ENCODE peak calls at places on chromosomes 2 and 18, in seven cellular contexts. One of them, this sample, is unnamed.

GRCh38 chr18:6959110-6959509 is 158.5 kb downstream of the LAMA1 start:
- DNase-seq in kidney tubule cell: peak
- DNase-seq in CD4-positive, alpha-beta memory T cell: no peak
- DNase-seq in frontal cortex: no peak
- DNase-seq in brain microvascular endothelial cell: no peak
- DNase-seq in posterior cingulate gyrus: no peak
- DNase-seq in right cardiac atrium: no peak
- DNase-seq in this sample: no peak

GRCh38 chr18:48019557-48019956 is 89.1 kb upstream of the SMAD2 start:
- DNase-seq in kidney tubule cell: no peak
- DNase-seq in CD4-positive, alpha-beta memory T cell: no peak
- DNase-seq in frontal cortex: no peak
- DNase-seq in brain microvascular endothelial cell: no peak
- DNase-seq in posterior cingulate gyrus: no peak
- DNase-seq in right cardiac atrium: peak
- DNase-seq in this sample: no peak

GRCh38 chr2:47601518-47602015 is 181.4 kb upstream of the MSH6 start:
- DNase-seq in kidney tubule cell: no peak
- DNase-seq in CD4-positive, alpha-beta memory T cell: no peak
- DNase-seq in frontal cortex: no peak
- DNase-seq in brain microvascular endothelial cell: no peak
- DNase-seq in posterior cingulate gyrus: no peak
- DNase-seq in right cardiac atrium: no peak
- DNase-seq in this sample: no peak

GRCh38 chr18:56044239-56044638 is 456.2 kb upstream of the TCF4 start:
- DNase-seq in kidney tubule cell: no peak
- DNase-seq in CD4-positive, alpha-beta memory T cell: no peak
- DNase-seq in frontal cortex: peak
- DNase-seq in brain microvascular endothelial cell: no peak
- DNase-seq in posterior cingulate gyrus: no peak
- DNase-seq in right cardiac atrium: no peak
- DNase-seq in this sample: no peak

GRCh38 chr2:68764781-68765385 is 30.3 kb downstream of the ARHGAP25 start:
- DNase-seq in kidney tubule cell: no peak
- DNase-seq in CD4-positive, alpha-beta memory T cell: peak
- DNase-seq in frontal cortex: no peak
- DNase-seq in brain microvascular endothelial cell: no peak
- DNase-seq in posterior cingulate gyrus: no peak
- DNase-seq in right cardiac atrium: no peak
- DNase-seq in this sample: no peak

GRCh38 chr18:62505669-62506494 is 16.9 kb upstream of the ZCCHC2 start:
- DNase-seq in kidney tubule cell: peak
- DNase-seq in CD4-positive, alpha-beta memory T cell: peak
- DNase-seq in frontal cortex: no peak
- DNase-seq in brain microvascular endothelial cell: no peak
- DNase-seq in posterior cingulate gyrus: no peak
- DNase-seq in right cardiac atrium: no peak
- DNase-seq in this sample: no peak

GRCh38 chr2:202361133-202361532 is 15.0 kb upstream of the BMPR2 start:
- DNase-seq in kidney tubule cell: no peak
- DNase-seq in CD4-positive, alpha-beta memory T cell: no peak
- DNase-seq in frontal cortex: no peak
- DNase-seq in brain microvascular endothelial cell: no peak
- DNase-seq in posterior cingulate gyrus: no peak
- DNase-seq in right cardiac atrium: no peak
- DNase-seq in this sample: no peak

GRCh38 chr2:186308347-186308746 is 177.7 kb upstream of the ZC3H15 start:
- DNase-seq in kidney tubule cell: peak
- DNase-seq in CD4-positive, alpha-beta memory T cell: no peak
- DNase-seq in frontal cortex: no peak
- DNase-seq in brain microvascular endothelial cell: no peak
- DNase-seq in posterior cingulate gyrus: no peak
- DNase-seq in right cardiac atrium: no peak
- DNase-seq in this sample: no peak

GRCh38 chr18:31581498-31582197 is 10.0 kb upstream of the TTR start:
- DNase-seq in kidney tubule cell: peak
- DNase-seq in CD4-positive, alpha-beta memory T cell: no peak
- DNase-seq in frontal cortex: no peak
- DNase-seq in brain microvascular endothelial cell: no peak
- DNase-seq in posterior cingulate gyrus: no peak
- DNase-seq in right cardiac atrium: no peak
- DNase-seq in this sample: no peak

GRCh38 chr18:48594725-48595124 is 55.9 kb downstream of the CTIF start:
- DNase-seq in kidney tubule cell: no peak
- DNase-seq in CD4-positive, alpha-beta memory T cell: no peak
- DNase-seq in frontal cortex: no peak
- DNase-seq in brain microvascular endothelial cell: no peak
- DNase-seq in posterior cingulate gyrus: no peak
- DNase-seq in right cardiac atrium: peak
- DNase-seq in this sample: no peak

GRCh38 chr2:239163306-239164070 is 237.3 kb downstream of the HDAC4 start:
- DNase-seq in kidney tubule cell: no peak
- DNase-seq in CD4-positive, alpha-beta memory T cell: no peak
- DNase-seq in frontal cortex: no peak
- DNase-seq in brain microvascular endothelial cell: no peak
- DNase-seq in posterior cingulate gyrus: peak
- DNase-seq in right cardiac atrium: no peak
- DNase-seq in this sample: no peak

GRCh38 chr2:2862386-2862785 is 515.2 kb downstream of the EIPR1 start:
- DNase-seq in kidney tubule cell: no peak
- DNase-seq in CD4-positive, alpha-beta memory T cell: no peak
- DNase-seq in frontal cortex: no peak
- DNase-seq in brain microvascular endothelial cell: no peak
- DNase-seq in posterior cingulate gyrus: no peak
- DNase-seq in right cardiac atrium: no peak
- DNase-seq in this sample: no peak